ENCODE peak calls at places on chromosomes 3 and 15, in four cellular contexts. One of them, this sample, is unnamed.

GRCh38 chr15:52557242-52557641 is 11.6 kb downstream of the ARPP19 start:
- DNase-seq in H54: no peak
- DNase-seq in NCI-H2081 treated with DMSO at 0.1 percent for 48 hours: no peak
- DNase-seq in activated gamma-delta T cell treated with anti-CD3 and anti-CD28 coated beads, Interleukin-2, amount 50 U/mL, for 16 hours: no peak
- DNase-seq in this sample: no peak

GRCh38 chr3:172140499-172141391 is 101.4 kb downstream of the FNDC3B start:
- DNase-seq in H54: peak; percentile 48
- DNase-seq in NCI-H2081 treated with DMSO at 0.1 percent for 48 hours: no peak
- DNase-seq in activated gamma-delta T cell treated with anti-CD3 and anti-CD28 coated beads, Interleukin-2, amount 50 U/mL, for 16 hours: no peak
- DNase-seq in this sample: no peak

GRCh38 chr3:5126586-5126985 is 4.5 kb downstream of the ARL8B start:
- DNase-seq in H54: no peak
- DNase-seq in NCI-H2081 treated with DMSO at 0.1 percent for 48 hours: no peak
- DNase-seq in activated gamma-delta T cell treated with anti-CD3 and anti-CD28 coated beads, Interleukin-2, amount 50 U/mL, for 16 hours: no peak
- DNase-seq in this sample: no peak

GRCh38 chr15:89912674-89913396 is at the start of gene ARPIN:
- DNase-seq in H54: peak; percentile 47
- DNase-seq in NCI-H2081 treated with DMSO at 0.1 percent for 48 hours: no peak
- DNase-seq in activated gamma-delta T cell treated with anti-CD3 and anti-CD28 coated beads, Interleukin-2, amount 50 U/mL, for 16 hours: no peak
- DNase-seq in this sample: no peak

GRCh38 chr15:60583946-60584345 is 105.0 kb upstream of the ICE2 start:
- DNase-seq in H54: no peak
- DNase-seq in NCI-H2081 treated with DMSO at 0.1 percent for 48 hours: no peak
- DNase-seq in activated gamma-delta T cell treated with anti-CD3 and anti-CD28 coated beads, Interleukin-2, amount 50 U/mL, for 16 hours: no peak
- DNase-seq in this sample: no peak

GRCh38 chr3:114194750-114195149 is 15.9 kb upstream of the DRD3 start:
- DNase-seq in H54: no peak
- DNase-seq in NCI-H2081 treated with DMSO at 0.1 percent for 48 hours: no peak
- DNase-seq in activated gamma-delta T cell treated with anti-CD3 and anti-CD28 coated beads, Interleukin-2, amount 50 U/mL, for 16 hours: no peak
- DNase-seq in this sample: no peak

GRCh38 chr15:101425787-101426365 is 63.6 kb downstream of the PCSK6 start:
- DNase-seq in H54: no peak
- DNase-seq in NCI-H2081 treated with DMSO at 0.1 percent for 48 hours: no peak
- DNase-seq in activated gamma-delta T cell treated with anti-CD3 and anti-CD28 coated beads, Interleukin-2, amount 50 U/mL, for 16 hours: no peak
- DNase-seq in this sample: no peak

GRCh38 chr15:25066708-25067107 is 111.9 kb downstream of the SNRPN start:
- DNase-seq in H54: no peak
- DNase-seq in NCI-H2081 treated with DMSO at 0.1 percent for 48 hours: no peak
- DNase-seq in activated gamma-delta T cell treated with anti-CD3 and anti-CD28 coated beads, Interleukin-2, amount 50 U/mL, for 16 hours: no peak
- DNase-seq in this sample: no peak

GRCh38 chr3:48952510-48953118 is 34.0 kb downstream of the ARIH2 start:
- DNase-seq in H54: no peak
- DNase-seq in NCI-H2081 treated with DMSO at 0.1 percent for 48 hours: no peak
- DNase-seq in activated gamma-delta T cell treated with anti-CD3 and anti-CD28 coated beads, Interleukin-2, amount 50 U/mL, for 16 hours: peak; percentile 15
- DNase-seq in this sample: peak; percentile 41

GRCh38 chr15:83010709-83011270 is 649 bp downstream of the C15orf40 start:
- DNase-seq in H54: peak; percentile 42
- DNase-seq in NCI-H2081 treated with DMSO at 0.1 percent for 48 hours: peak; percentile 3
- DNase-seq in activated gamma-delta T cell treated with anti-CD3 and anti-CD28 coated beads, Interleukin-2, amount 50 U/mL, for 16 hours: peak; percentile 51
- DNase-seq in this sample: peak; percentile 61

GRCh38 chr15:65740148-65740547 is 51.9 kb downstream of the DENND4A start:
- DNase-seq in H54: no peak
- DNase-seq in NCI-H2081 treated with DMSO at 0.1 percent for 48 hours: no peak
- DNase-seq in activated gamma-delta T cell treated with anti-CD3 and anti-CD28 coated beads, Interleukin-2, amount 50 U/mL, for 16 hours: no peak
- DNase-seq in this sample: no peak

GRCh38 chr3:190004656-190005055 is 116.0 kb downstream of the P3H2 start:
- DNase-seq in H54: no peak
- DNase-seq in NCI-H2081 treated with DMSO at 0.1 percent for 48 hours: no peak
- DNase-seq in activated gamma-delta T cell treated with anti-CD3 and anti-CD28 coated beads, Interleukin-2, amount 50 U/mL, for 16 hours: no peak
- DNase-seq in this sample: no peak

GRCh38 chr3:120506828-120507774 is 56.3 kb upstream of the FSTL1 start:
- DNase-seq in H54: no peak
- DNase-seq in NCI-H2081 treated with DMSO at 0.1 percent for 48 hours: no peak
- DNase-seq in activated gamma-delta T cell treated with anti-CD3 and anti-CD28 coated beads, Interleukin-2, amount 50 U/mL, for 16 hours: no peak
- DNase-seq in this sample: peak; percentile 13

GRCh38 chr3:134517796-134518195 is 31.9 kb downstream of the CEP63 start:
- DNase-seq in H54: no peak
- DNase-seq in NCI-H2081 treated with DMSO at 0.1 percent for 48 hours: no peak
- DNase-seq in activated gamma-delta T cell treated with anti-CD3 and anti-CD28 coated beads, Interleukin-2, amount 50 U/mL, for 16 hours: no peak
- DNase-seq in this sample: no peak